ENCODE peak calls at places on chromosomes 12 and 14, in six cellular contexts. L is tibial nerve, D is PC-3, T is left cardiac atrium, X is kidney epithelial cell, C is pons. Z is an unnamed sample.

GRCh38 chr14:68394719-68395117 is 398.1 kb downstream of the ZFP36L1 start:
- DNase-seq in C (no peak), L (no peak), D (no peak), X (no peak), T (no peak), Z (no peak)

GRCh38 chr12:80472912-80473500 is 29.0 kb downstream of the PTPRQ start:
- DNase-seq in X (peak; percentile 4), D (peak; percentile 67), C (peak; percentile 37), L (no peak), T (no peak), Z (no peak)

GRCh38 chr12:106227641-106228319 is 20.0 kb downstream of the CKAP4 start:
- DNase-seq in T (peak; percentile 40), D (peak; percentile 65), L (no peak), C (no peak), X (no peak), Z (peak; percentile 82)

GRCh38 chr14:72924332-72924731 is 1.9 kb upstream of the DCAF4 start:
- DNase-seq in L (no peak), D (peak; percentile 55), C (no peak), X (no peak), T (peak; percentile 71), Z (no peak)

GRCh38 chr14:50792058-50792477 is 38.9 kb downstream of the NIN start:
- DNase-seq in D (no peak), L (no peak), T (no peak), X (no peak), C (no peak), Z (no peak)

GRCh38 chr14:94390372-94391086 is 2.1 kb upstream of the SERPINA1 start:
- DNase-seq in T (peak; percentile 55), D (peak; percentile 49), C (peak; percentile 62), L (no peak), X (no peak), Z (no peak)

GRCh38 chr12:3362751-3363150 is 128.3 kb upstream of the PRMT8 start:
- DNase-seq in T (no peak), D (peak; percentile 31), L (no peak), C (no peak), X (no peak), Z (no peak)

GRCh38 chr12:117882181-117882580 is 86.6 kb downstream of the KSR2 start:
- DNase-seq in L (no peak), D (peak; percentile 42), X (no peak), T (no peak), C (no peak), Z (no peak)

GRCh38 chr14:23351681-23352505 is 794 bp downstream of the SLC22A17 start:
- DNase-seq in D (no peak), L (no peak), T (no peak), C (no peak), X (no peak), Z (no peak)

GRCh38 chr12:96886998-96887677 is 19.9 kb upstream of the NEDD1 start:
- DNase-seq in L (no peak), C (peak; percentile 25), D (no peak), T (peak; percentile 37), X (no peak), Z (no peak)

GRCh38 chr12:113407931-113408585 is 4.4 kb upstream of the SDS start:
- DNase-seq in X (no peak), D (peak; percentile 55), L (no peak), C (no peak), T (no peak), Z (no peak)

GRCh38 chr14:54133896-54134295 is 177.3 kb upstream of the BMP4 start:
- DNase-seq in D (peak; percentile 93), C (no peak), L (no peak), T (no peak), X (peak; percentile 82), Z (no peak)

Z was measured in NK-92 treated with Interleukin-12 subunit alpha and Interleukin-12 subunit beta, amount 100 ng/mL, for 24 hours.